ENCODE peak calls at places on chromosomes 12 and 14, in four cellular contexts. I, U, A and E are unnamed samples.

GRCh38 chr12:67925551-67925950 is 63.7 kb upstream of the IFNG-AS1 start:
- DNase-seq in U (no peak), A (no peak), I (no peak), E (no peak)

GRCh38 chr12:19576421-19576925 is 137.2 kb downstream of the AEBP2 start:
- DNase-seq in U (peak), A (no peak), I (no peak), E (no peak)

GRCh38 chr14:28243600-28243999 is 523.0 kb upstream of the FOXG1 start:
- DNase-seq in I (peak), U (peak), A (no peak), E (no peak)

GRCh38 chr14:49173765-49174373 is 412.3 kb downstream of the RPS29 start:
- DNase-seq in A (no peak), I (peak), U (peak), E (peak)

GRCh38 chr14:50829472-50830043 is 1.4 kb downstream of the NIN start:
- DNase-seq in U (no peak), I (no peak), A (no peak), E (no peak)

GRCh38 chr14:23094666-23095195 is at the start of gene ACIN1:
- DNase-seq in A (peak), I (peak), U (peak), E (peak)

GRCh38 chr14:99322731-99323599 is 51.0 kb upstream of the BCL11B start:
- DNase-seq in U (no peak), I (no peak), A (no peak), E (no peak)

GRCh38 chr12:70609739-70610491 is 27.3 kb downstream of the PTPRB start:
- DNase-seq in U (no peak), A (peak), I (peak), E (no peak)

GRCh38 chr14:63508033-63508432 is 35.1 kb downstream of the PPP2R5E start:
- DNase-seq in A (no peak), I (no peak), U (no peak), E (no peak)

GRCh38 chr14:94823556-94824341 is 53.8 kb upstream of the GSC start:
- DNase-seq in A (no peak), U (no peak), I (no peak), E (peak)

GRCh38 chr12:3165311-3165931 is 88.2 kb downstream of the TSPAN9 start:
- DNase-seq in I (no peak), A (peak), U (no peak), E (no peak)

GRCh38 chr14:78959674-78960264 is 789.6 kb downstream of the NRXN3 start:
- DNase-seq in A (no peak), I (peak), U (peak), E (peak)

GRCh38 chr14:74896400-74896799 is 14.7 kb downstream of the DLST start:
- DNase-seq in A (no peak), U (no peak), I (no peak), E (no peak)

GRCh38 chr14:105051182-105052109 is 13.8 kb downstream of the GPR132 start:
- DNase-seq in U (no peak), I (no peak), A (peak), E (no peak)

GRCh38 chr14:84425968-84426367 is 1104.0 kb upstream of the FLRT2 start:
- DNase-seq in A (no peak), U (no peak), I (no peak), E (no peak)

GRCh38 chr14:78752789-78753188 is 582.6 kb downstream of the NRXN3 start:
- DNase-seq in I (no peak), A (no peak), U (peak), E (no peak)

GRCh38 chr12:93104535-93104934 is 175.4 kb upstream of the EEA1 start:
- DNase-seq in A (no peak), U (no peak), I (no peak), E (no peak)

GRCh38 chr12:30719060-30719459 is 23.4 kb upstream of the IPO8 start:
- DNase-seq in A (no peak), U (peak), I (peak), E (no peak)

GRCh38 chr12:13864081-13864673 is 117.2 kb downstream of the GRIN2B start:
- DNase-seq in I (peak), U (peak), A (peak), E (peak)

GRCh38 chr12:45439039-45439438 is 223.1 kb downstream of the ANO6 start:
- DNase-seq in A (no peak), U (peak), I (no peak), E (no peak)

GRCh38 chr14:73428354-73428824 is 30.0 kb downstream of the NUMB start:
- DNase-seq in U (no peak), I (no peak), A (no peak), E (no peak)

GRCh38 chr12:92938623-92939022 is 9.5 kb upstream of the EEA1 start:
- DNase-seq in A (no peak), U (no peak), I (no peak), E (no peak)

GRCh38 chr12:95674631-95675030 is 115.9 kb downstream of the NTN4 start:
- DNase-seq in A (no peak), I (peak), U (peak), E (no peak)

GRCh38 chr14:79293482-79293881 is 917.8 kb downstream of the DIO2 start:
- DNase-seq in A (no peak), I (no peak), U (no peak), E (no peak)

GRCh38 chr14:89721330-89721729 is 233.2 kb downstream of the EFCAB11 start:
- DNase-seq in I (no peak), A (no peak), U (no peak), E (no peak)
- H3K4me3 ChIP-seq in I (no peak), A (no peak), U (no peak), E (peak)

GRCh38 chr12:108691154-108691994 is 39.9 kb downstream of the CORO1C start:
- DNase-seq in I (peak), A (peak), U (peak), E (peak)
- H3K4me3 ChIP-seq in I (no peak), A (peak), U (peak), E (peak)

GRCh38 chr12:53589423-53589822 is 36.8 kb downstream of the ATF7 start:
- DNase-seq in U (no peak), I (no peak), A (no peak), E (no peak)

GRCh38 chr12:53590661-53591060 is 35.5 kb downstream of the ATF7 start:
- DNase-seq in I (no peak), U (no peak), A (no peak), E (no peak)

GRCh38 chr12:53589915-53590314 is 36.3 kb downstream of the ATF7 start:
- DNase-seq in U (no peak), A (no peak), I (no peak), E (no peak)

GRCh38 chr12:53593031-53593430 is 33.2 kb downstream of the ATF7 start:
- DNase-seq in U (no peak), A (no peak), I (no peak), E (no peak)

GRCh38 chr12:53591301-53592206 is 34.6 kb downstream of the ATF7 start:
- DNase-seq in U (peak), A (no peak), I (no peak), E (no peak)
- H3K4me3 ChIP-seq in U (no peak), A (no peak), I (no peak), E (no peak)

DNA sequence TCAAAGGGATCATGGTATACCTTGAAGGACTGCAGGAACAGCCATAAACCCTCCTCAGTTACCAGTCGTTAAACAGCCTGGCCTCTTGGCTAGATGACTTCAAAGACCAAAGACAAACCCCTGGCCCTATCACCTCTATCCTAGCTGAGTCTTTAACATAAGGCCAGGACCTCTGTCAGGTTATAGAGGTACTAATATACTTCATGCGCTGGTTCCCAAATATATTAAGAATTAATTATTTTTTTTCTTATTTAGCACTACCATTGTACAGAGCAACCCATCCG is 459.8 kb downstream of the RAD51B start:
- DNase-seq in U (no peak), A (no peak), I (no peak), E (no peak)
- H3K4me3 ChIP-seq in U (no peak), A (no peak), I (no peak), E (no peak)

DNA sequence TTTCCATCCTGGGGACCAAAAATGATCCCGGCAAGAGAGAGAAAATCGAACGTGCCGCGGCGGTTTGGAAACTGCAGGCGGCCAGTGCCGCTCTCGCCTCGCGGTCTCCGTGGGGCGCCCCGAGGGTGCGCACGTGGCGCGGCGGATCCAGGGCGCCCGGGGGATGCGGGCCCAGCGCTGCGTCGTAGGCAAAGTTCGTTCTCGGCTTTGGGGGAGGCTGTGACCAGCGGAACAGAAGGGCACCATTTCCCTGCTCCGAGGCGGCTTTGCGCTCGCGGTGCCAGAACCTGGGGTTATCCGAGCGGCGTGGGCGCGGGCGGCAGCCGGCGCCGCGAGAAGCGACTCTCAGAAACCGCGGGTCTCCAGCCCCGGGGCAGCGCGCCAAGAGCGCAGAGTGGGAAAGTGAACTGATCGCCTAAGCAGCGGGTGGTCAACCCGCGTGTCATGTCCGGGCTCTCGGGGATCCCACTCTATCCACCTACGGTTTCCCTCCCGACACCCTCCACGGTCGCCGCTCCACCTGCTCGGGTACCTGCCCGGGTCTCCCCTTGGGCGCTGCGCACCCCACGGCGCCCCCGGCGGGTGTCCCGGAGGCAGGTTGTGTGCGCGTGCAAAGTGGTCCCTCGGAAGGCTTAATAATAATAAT is 1.1 kb downstream of the ESRRB start:
- DNase-seq in I (no peak), A (no peak), U (no peak), E (no peak)
- H3K4me3 ChIP-seq in I (peak), A (peak), U (no peak), E (no peak)

DNA sequence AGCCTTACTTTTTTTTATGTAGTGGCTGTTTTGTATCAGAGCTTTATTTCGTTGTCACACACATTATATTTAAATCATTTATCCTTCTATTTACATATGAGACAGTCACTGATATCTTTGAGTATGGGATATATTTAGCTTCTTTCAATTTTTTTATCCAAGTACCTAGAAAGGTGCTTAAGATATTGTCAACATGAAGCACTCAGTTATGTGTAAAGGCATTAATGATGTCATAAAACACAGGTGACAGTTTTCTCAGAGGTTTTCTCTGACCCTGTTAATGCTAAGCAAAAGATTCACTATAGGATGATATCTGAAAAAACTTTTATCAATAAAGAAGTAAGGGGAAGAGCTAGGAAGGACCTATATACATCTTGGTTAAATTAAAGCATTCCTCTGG is 23.2 kb downstream of the LRFN5 start:
- DNase-seq in I (no peak), U (no peak), A (no peak), E (no peak)
- H3K4me3 ChIP-seq in I (no peak), U (no peak), A (no peak), E (no peak)

DNA sequence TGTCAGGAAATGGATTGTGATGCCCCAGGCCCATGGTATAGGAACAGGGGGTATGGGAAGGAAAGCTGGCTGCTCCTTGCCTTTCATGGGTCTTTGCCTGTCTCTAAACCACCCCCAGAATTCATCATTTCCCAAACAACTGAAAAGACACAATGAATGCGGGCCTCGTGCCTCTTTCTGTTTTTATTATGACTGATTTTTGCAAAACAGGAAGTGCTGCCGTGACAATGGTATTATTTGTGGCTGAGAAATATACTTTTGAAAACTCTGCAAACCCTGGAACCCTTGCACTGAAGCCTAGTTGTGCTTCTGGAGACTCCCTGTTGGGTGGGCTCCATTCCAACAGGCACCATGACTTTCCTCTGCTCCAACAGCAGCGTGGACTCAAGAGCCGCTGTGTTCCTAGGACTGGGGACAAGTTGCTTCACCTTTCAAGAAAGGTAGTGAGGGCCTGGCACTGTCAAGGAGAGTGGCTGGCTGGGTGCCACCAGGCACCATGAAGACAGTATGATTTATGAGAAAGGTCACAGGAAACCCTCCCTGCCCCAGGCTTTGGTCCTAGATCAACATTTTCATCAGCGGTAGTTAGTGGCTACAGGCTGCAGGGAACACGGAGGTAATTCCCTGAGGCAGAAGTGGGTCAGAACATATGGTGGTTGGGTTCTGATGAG is 4.8 kb upstream of the DGLUCY start:
- DNase-seq in A (no peak), U (peak), I (no peak), E (no peak)
- H3K4me3 ChIP-seq in A (no peak), U (no peak), I (no peak), E (no peak)

GRCh38 chr12:66493841-66494240 is 185.0 kb downstream of the GRIP1 start:
- DNase-seq in I (no peak), U (no peak), A (no peak), E (no peak)

GRCh38 chr12:66496595-66496994 is 182.3 kb downstream of the GRIP1 start:
- DNase-seq in I (no peak), A (no peak), U (no peak), E (no peak)

GRCh38 chr12:66497000-66497897 is 181.6 kb downstream of the GRIP1 start:
- DNase-seq in U (no peak), I (peak), A (no peak), E (no peak)

GRCh38 chr12:66495709-66496108 is 183.2 kb downstream of the GRIP1 start:
- DNase-seq in A (no peak), I (no peak), U (no peak), E (no peak)

GRCh38 chr12:66491812-66492361 is 187.0 kb downstream of the GRIP1 start:
- DNase-seq in I (no peak), U (no peak), A (no peak), E (no peak)
- H3K4me3 ChIP-seq in I (no peak), U (no peak), A (no peak), E (no peak)